ENCODE peak calls at places on chromosome 9, in eight cellular contexts. I is GM13977, L is iris pigment epithelial cell, W is NCI-H345, V is Right ventricle myocardium superior, P is T-helper 9 cell, G is neural crest cell, C is upper lobe of right lung. B is an unnamed sample.

GRCh38 chr9:36935332-36935731 is 98.7 kb downstream of the PAX5 start:
- DNase-seq in I (peak; percentile 57), L (no peak), W (no peak), V (no peak), P (no peak), G (no peak), C (no peak), B (no peak)

GRCh38 chr9:114616684-114617520 is 5.8 kb downstream of the TMEM268 start:
- DNase-seq in I (peak; percentile 56), L (no peak), W (peak; percentile 21), V (peak; percentile 84), P (no peak), G (no peak), C (peak; percentile 87), B (no peak)

GRCh38 chr9:137705443-137705863 is 86.6 kb downstream of the EHMT1 start:
- DNase-seq in I (peak; percentile 81), L (no peak), W (no peak), V (no peak), P (peak; percentile 8), G (no peak), C (no peak), B (no peak)

GRCh38 chr9:127875306-127875966 is 2.0 kb downstream of the AK1 start:
- DNase-seq in I (no peak), L (peak; percentile 52), W (no peak), V (no peak), P (no peak), G (no peak), C (no peak), B (peak; percentile 84)

GRCh38 chr9:104743377-104743985 is 4.0 kb upstream of the NIPSNAP3A start:
- DNase-seq in I (peak; percentile 61), L (peak; percentile 72), W (peak; percentile 64), V (no peak), P (no peak), G (peak; percentile 24), C (no peak), B (peak; percentile 78)

GRCh38 chr9:103068666-103069207 is 73.6 kb downstream of the CYLC2 start:
- DNase-seq in I (no peak), L (no peak), W (no peak), V (no peak), P (no peak), G (no peak), C (no peak), B (no peak)

GRCh38 chr9:132878695-132879064 is at the start of gene SPACA9:
- DNase-seq in I (peak; percentile 67), L (peak; percentile 35), W (peak; percentile 55), V (peak; percentile 85), P (peak; percentile 4), G (peak; percentile 31), C (peak; percentile 87), B (peak; percentile 73)

GRCh38 chr9:16769291-16769690 is 101.2 kb downstream of the BNC2 start:
- DNase-seq in I (no peak), L (no peak), W (no peak), V (no peak), P (no peak), G (no peak), C (no peak), B (no peak)

GRCh38 chr9:129069128-129069824 is 11.6 kb upstream of the DOLPP1 start:
- DNase-seq in I (peak; percentile 69), L (no peak), W (no peak), V (peak; percentile 88), P (peak; percentile 48), G (no peak), C (peak; percentile 85), B (peak; percentile 24)

B was measured in astrocyte of the hippocampus.